ENCODE peak calls at places on chromosomes 13 and 19, in seven cellular contexts. Q, C, Y, P, M, A and E are unnamed samples.

GRCh38 chr19:48391100-48392005 is at the start of gene KDELR1:
- DNase-seq in Y (peak), M (peak), C (no peak), A (peak), P (no peak), Q (peak), E (peak)

GRCh38 chr19:41816761-41817160 is 20.4 kb downstream of the CEACAM3 start:
- DNase-seq in Q (no peak), M (no peak), P (no peak), Y (peak), C (no peak), A (no peak), E (no peak)

GRCh38 chr19:32397736-32398135 is 7.8 kb upstream of the DPY19L3 start:
- DNase-seq in P (no peak), Y (peak), Q (no peak), A (peak), C (no peak), M (no peak), E (peak)

GRCh38 chr19:12946092-12946845 is 607 bp downstream of the RAD23A start:
- DNase-seq in A (peak), Y (peak), Q (peak), C (no peak), P (no peak), M (peak), E (peak)

GRCh38 chr13:35984776-35985453 is 146.3 kb downstream of the DCLK1 start:
- DNase-seq in M (no peak), A (no peak), C (no peak), P (peak), Y (no peak), Q (no peak), E (no peak)

GRCh38 chr19:1324792-1325567 is 39.3 kb downstream of the EFNA2 start:
- DNase-seq in C (no peak), Y (peak), P (no peak), M (peak), Q (peak), A (peak), E (peak)

GRCh38 chr13:35210234-35210633 is 266.3 kb downstream of the MAB21L1 start:
- DNase-seq in A (no peak), Y (peak), C (no peak), M (no peak), P (no peak), Q (no peak), E (no peak)

GRCh38 chr19:47729468-47729798 is 15.9 kb upstream of the NOP53 start:
- DNase-seq in M (peak), P (no peak), C (no peak), A (peak), Q (no peak), Y (peak), E (peak)

GRCh38 chr13:94272038-94272437 is 207.4 kb downstream of the DCT start:
- DNase-seq in A (peak), Y (no peak), C (no peak), M (no peak), Q (no peak), P (no peak), E (peak)

GRCh38 chr19:39320948-39321831 is 527 bp upstream of the LRFN1 start:
- DNase-seq in Q (no peak), M (no peak), P (no peak), C (no peak), Y (no peak), A (no peak), E (no peak)

GRCh38 chr19:584240-585001 is 5.3 kb upstream of the HCN2 start:
- DNase-seq in Y (peak), M (peak), A (peak), P (no peak), C (no peak), Q (no peak), E (peak)

GRCh38 chr13:90690458-90691063 is 656.9 kb upstream of the MIR17HG start:
- DNase-seq in Y (peak), P (no peak), A (no peak), C (no peak), Q (no peak), M (no peak), E (peak)

GRCh38 chr13:40677064-40677463 is 10.6 kb upstream of the FOXO1 start:
- DNase-seq in Y (no peak), A (no peak), C (no peak), M (no peak), P (no peak), Q (no peak), E (no peak)

GRCh38 chr19:13865578-13866462 is 11.1 kb upstream of the NANOS3 start:
- DNase-seq in C (no peak), A (no peak), M (no peak), P (no peak), Q (no peak), Y (no peak), E (no peak)

GRCh38 chr19:38985262-38985661 is 9.7 kb upstream of the FBXO17 start:
- DNase-seq in P (no peak), M (no peak), Q (no peak), C (no peak), A (no peak), Y (no peak), E (no peak)

GRCh38 chr13:99981115-99982020 is at the start of gene ZIC2:
- DNase-seq in Q (no peak), A (peak), P (peak), C (no peak), M (no peak), Y (no peak), E (no peak)

GRCh38 chr13:33483471-33483870 is 197.9 kb upstream of the STARD13 start:
- DNase-seq in P (no peak), M (no peak), Y (no peak), C (no peak), A (peak), Q (no peak), E (peak)

GRCh38 chr13:95713651-95714050 is 36.7 kb downstream of the DNAJC3 start:
- DNase-seq in Y (no peak), M (no peak), A (no peak), Q (no peak), P (no peak), C (no peak), E (peak)

GRCh38 chr13:113491418-113491883 is 940 bp upstream of the DCUN1D2 start:
- DNase-seq in M (peak), A (peak), P (no peak), C (no peak), Q (no peak), Y (peak), E (peak)

GRCh38 chr13:110280996-110281688 is 25.8 kb downstream of the COL4A1 start:
- DNase-seq in C (no peak), P (no peak), Q (no peak), Y (no peak), M (no peak), A (no peak), E (no peak)

GRCh38 chr19:28171983-28172382 is 1041.0 kb downstream of the UQCRFS1 start:
- DNase-seq in C (no peak), Q (no peak), A (peak), Y (no peak), M (no peak), P (no peak), E (no peak)

GRCh38 chr13:112444001-112444311 is 67.8 kb downstream of the SPACA7 start:
- DNase-seq in A (peak), C (no peak), M (peak), Q (peak), P (peak), Y (peak), E (peak)

GRCh38 chr19:45798995-45799517 is 6.4 kb upstream of the DMWD start:
- DNase-seq in Y (peak), Q (no peak), C (peak), P (peak), A (peak), M (peak), E (peak)

GRCh38 chr19:16649734-16650133 is 10.2 kb downstream of the SMIM7 start:
- DNase-seq in P (no peak), A (peak), M (no peak), C (no peak), Q (no peak), Y (peak), E (no peak)

GRCh38 chr13:52713894-52714293 is 25.7 kb downstream of the CNMD start:
- DNase-seq in Y (no peak), P (no peak), C (no peak), Q (no peak), A (no peak), M (peak), E (no peak)

GRCh38 chr19:49907745-49908446 is 11.2 kb upstream of the IL4I1 start:
- DNase-seq in P (no peak), Q (no peak), C (no peak), M (no peak), A (no peak), Y (no peak), E (no peak)

GRCh38 chr19:10361569-10362011 is 18.8 kb downstream of the TYK2 start:
- DNase-seq in Q (no peak), M (no peak), C (no peak), P (no peak), Y (no peak), A (no peak), E (no peak)

GRCh38 chr13:99178636-99179035 is 22.0 kb upstream of the UBAC2 start:
- DNase-seq in Y (no peak), Q (peak), C (no peak), P (no peak), M (peak), A (no peak), E (no peak)

GRCh38 chr19:38082256-38083118 is 141.5 kb downstream of the DPF1 start:
- DNase-seq in Y (no peak), Q (no peak), C (no peak), A (no peak), P (no peak), M (no peak), E (no peak)

GRCh38 chr19:33368074-33368864 is 5.2 kb upstream of the CEBPG start:
- DNase-seq in Q (no peak), Y (no peak), A (peak), M (no peak), C (no peak), P (no peak), E (peak)

GRCh38 chr13:50677687-50678463 is 165.6 kb downstream of the DLEU7 start:
- DNase-seq in A (peak), Q (no peak), Y (peak), P (no peak), M (no peak), C (no peak), E (peak)

GRCh38 chr13:88086577-88086976 is 415.4 kb downstream of the SLITRK5 start:
- DNase-seq in Q (no peak), M (no peak), A (no peak), Y (no peak), C (no peak), P (no peak), E (peak)

GRCh38 chr19:28244966-28245365 is 968.0 kb downstream of the UQCRFS1 start:
- DNase-seq in Y (no peak), M (no peak), P (no peak), C (no peak), Q (no peak), A (peak), E (no peak)

GRCh38 chr19:38852231-38853044 is 2.7 kb upstream of the HNRNPL start:
- DNase-seq in M (no peak), Y (peak), C (no peak), A (peak), P (no peak), Q (peak), E (peak)

GRCh38 chr13:23289917-23290357 is 109.2 kb downstream of the SGCG start:
- DNase-seq in M (no peak), A (peak), Y (no peak), P (no peak), C (no peak), Q (no peak), E (peak)

GRCh38 chr19:49324801-49325491 is at the start of gene SLC6A16:
- DNase-seq in M (no peak), Q (no peak), P (no peak), C (no peak), A (no peak), Y (no peak), E (no peak)

GRCh38 chr19:55173717-55174409 is 6.2 kb downstream of the SYT5 start:
- DNase-seq in M (peak), C (no peak), P (no peak), Y (peak), Q (peak), A (peak), E (peak)

GRCh38 chr19:2273356-2274184 is 8.4 kb downstream of the PEAK3 start:
- DNase-seq in Q (peak), Y (peak), P (peak), M (peak), A (peak), C (peak), E (peak)